ENCODE peak calls at places on chromosomes 6 and 20, in eight cellular contexts. L, U, C, J, T, H, M and Y are unnamed samples.

GRCh38 chr20:47727909-47728361 is 57.3 kb downstream of the SULF2 start:
- DNase-seq in U (no peak), T (no peak), H (peak), M (no peak), L (no peak), C (no peak), J (no peak), Y (no peak)

GRCh38 chr6:65182681-65183080 is 524.3 kb downstream of the EYS start:
- DNase-seq in L (no peak), C (no peak), T (no peak), J (no peak), U (no peak), M (no peak), H (no peak), Y (peak)

GRCh38 chr6:106547961-106548453 is 81.3 kb downstream of the RTN4IP1 start:
- DNase-seq in H (no peak), L (no peak), T (no peak), J (no peak), C (no peak), U (peak), M (no peak), Y (peak)

GRCh38 chr6:131213501-131213990 is 78.3 kb downstream of the AKAP7 start:
- DNase-seq in M (no peak), U (no peak), C (no peak), L (no peak), J (no peak), H (no peak), T (no peak), Y (peak)

GRCh38 chr6:66897576-66897975 is 1190.5 kb upstream of the EYS start:
- DNase-seq in M (no peak), T (no peak), H (no peak), U (peak), L (no peak), J (no peak), C (no peak), Y (peak)

GRCh38 chr6:431986-432385 is 40.4 kb downstream of the IRF4 start:
- DNase-seq in C (no peak), M (no peak), H (no peak), T (no peak), L (no peak), J (no peak), U (no peak), Y (no peak)

GRCh38 chr6:170110201-170111140 is 180.4 kb downstream of the DLL1 start:
- DNase-seq in C (no peak), H (no peak), J (no peak), U (no peak), T (no peak), M (no peak), L (no peak), Y (no peak)

GRCh38 chr6:155245871-155246270 is 17.9 kb upstream of the CLDN20 start:
- DNase-seq in T (no peak), J (no peak), H (no peak), M (no peak), U (no peak), L (no peak), C (no peak), Y (no peak)

GRCh38 chr6:54074591-54075195 is 36.5 kb upstream of the MLIP start:
- DNase-seq in T (no peak), H (no peak), U (no peak), J (no peak), M (no peak), L (no peak), C (no peak), Y (no peak)

GRCh38 chr6:170093658-170094596 is 197.0 kb downstream of the DLL1 start:
- DNase-seq in U (no peak), T (no peak), C (no peak), L (no peak), M (no peak), J (no peak), H (no peak), Y (no peak)

GRCh38 chr6:125979101-125979500 is 7.2 kb upstream of the TRMT11 start:
- DNase-seq in L (no peak), T (no peak), C (no peak), M (no peak), U (no peak), J (no peak), H (no peak), Y (no peak)